ENCODE peak calls at places on chromosomes 12 and 14, in four cellular contexts. M is SK-N-SH, C is K562, W is HepG2. Y is an unnamed sample. For H3K36me3, the result is how much of the 10 kb centered on the place peaks cover.

GRCh38 chr12:52356031-52356761 is 11.1 kb downstream of the KRT85 start:
- DNase-seq in M (no peak), W (no peak), C (no peak), Y (no peak)

GRCh38 chr14:93994919-93995682 is 2.0 kb upstream of the CCDC197 start:
- DNase-seq in C (no peak), M (no peak), W (no peak), Y (no peak)

GRCh38 chr14:58944226-58944769 is 244.2 kb upstream of the DAAM1 start:
- DNase-seq in C (no peak), M (no peak), W (no peak), Y (no peak)

GRCh38 chr14:62670526-62670925 is 374.7 kb downstream of the KCNH5 start:
- DNase-seq in W (no peak), C (no peak), M (no peak), Y (no peak)

GRCh38 chr12:113305281-113305856 is 29.5 kb downstream of the SLC8B1 start:
- DNase-seq in M (no peak), W (no peak), C (no peak), Y (no peak)

GRCh38 chr14:58587271-58587670 is 50.5 kb upstream of the DACT1 start:
- DNase-seq in C (no peak), W (no peak), M (no peak), Y (no peak)

GRCh38 chr14:66046035-66046434 is 440.1 kb upstream of the CCDC196 start:
- DNase-seq in M (no peak), C (no peak), W (no peak), Y (no peak)

GRCh38 chr12:104370989-104371870 is 67.7 kb downstream of the EID3 start:
- DNase-seq in C (no peak), M (no peak), W (no peak), Y (no peak)

GRCh38 chr14:66070542-66071319 is 415.4 kb upstream of the CCDC196 start:
- DNase-seq in M (peak), W (peak), C (peak), Y (peak)

GRCh38 chr14:68191567-68192321 is 372.2 kb downstream of the RAD51B start:
- DNase-seq in W (peak), C (no peak), M (no peak), Y (peak)

GRCh38 chr12:109900752-109901580 is 892 bp downstream of the TCHP start:
- DNase-seq in C (peak), W (no peak), M (peak), Y (no peak)

GRCh38 chr12:6716874-6717437 is 6.9 kb upstream of the COPS7A start:
- DNase-seq in W (no peak), C (no peak), M (no peak), Y (no peak)

GRCh38 chr12:77231548-77231947 is 166.2 kb upstream of the E2F7 start:
- DNase-seq in M (peak), C (no peak), W (no peak), Y (no peak)

GRCh38 chr12:104596128-104596799 is 139.5 kb downstream of the CHST11 start:
- DNase-seq in C (no peak), M (no peak), W (no peak), Y (no peak)

GRCh38 chr12:112005419-112006395 is 7.3 kb downstream of the TMEM116 start:
- DNase-seq in W (no peak), C (peak), M (no peak), Y (peak)

GRCh38 chr14:63203618-63204406 is 431 bp upstream of the RHOJ start:
- DNase-seq in W (peak), M (peak), C (peak), Y (no peak)

GRCh38 chr14:42664185-42664584 is 1057.5 kb downstream of the LRFN5 start:
- DNase-seq in W (no peak), C (no peak), M (no peak), Y (no peak)

GRCh38 chr12:92396647-92397258 is 251.1 kb upstream of the BTG1 start:
- DNase-seq in W (no peak), C (peak), M (no peak), Y (no peak)

GRCh38 chr12:82019533-82019932 is 260.4 kb upstream of the PPFIA2 start:
- DNase-seq in M (no peak), W (no peak), C (no peak), Y (no peak)

GRCh38 chr12:118841588-118841987 is 139.8 kb upstream of the SRRM4 start:
- DNase-seq in M (no peak), W (no peak), C (no peak), Y (no peak)

GRCh38 chr12:48794870-48795269 is 6.0 kb upstream of the ADCY6 start:
- DNase-seq in W (no peak), M (no peak), C (no peak), Y (no peak)

GRCh38 chr12:1054103-1054838 is 63.2 kb downstream of the ERC1 start:
- DNase-seq in C (no peak), W (peak), M (peak), Y (no peak)

GRCh38 chr12:27525373-27525772 is 1.4 kb downstream of the PPFIBP1 start:
- DNase-seq in C (no peak), M (no peak), W (no peak), Y (no peak)

GRCh38 chr14:88504602-88505001 is 50.2 kb downstream of the PTPN21 start:
- DNase-seq in W (no peak), M (no peak), C (no peak), Y (no peak)

GRCh38 chr14:88502740-88503139 is 52.1 kb downstream of the PTPN21 start:
- DNase-seq in M (no peak), C (no peak), W (no peak), Y (no peak)

GRCh38 chr14:88505621-88506020 is 49.2 kb downstream of the PTPN21 start:
- DNase-seq in W (no peak), M (no peak), C (no peak), Y (no peak)

GRCh38 chr14:88500611-88501010 is 54.2 kb downstream of the PTPN21 start:
- DNase-seq in W (no peak), M (no peak), C (no peak), Y (no peak)

GRCh38 chr14:88503754-88504406 is 50.9 kb downstream of the PTPN21 start:
- DNase-seq in M (no peak), W (no peak), C (no peak), Y (no peak)
- H3K36me3 ChIP-seq in M (under half), W (under half), C (under half), Y (under half)

GRCh38 chr14:72926292-72927028 is at the start of gene DCAF4:
- DNase-seq in C (peak), M (peak), W (peak), Y (peak)

GRCh38 chr14:72924332-72924731 is 1.9 kb upstream of the DCAF4 start:
- DNase-seq in C (peak), W (peak), M (peak), Y (no peak)

GRCh38 chr14:72928872-72929271 is 2.6 kb downstream of the DCAF4 start:
- DNase-seq in M (no peak), W (no peak), C (no peak), Y (no peak)

GRCh38 chr14:72925815-72926291 is 411 bp upstream of the DCAF4 start:
- DNase-seq in W (no peak), C (no peak), M (no peak), Y (no peak)

DNA sequence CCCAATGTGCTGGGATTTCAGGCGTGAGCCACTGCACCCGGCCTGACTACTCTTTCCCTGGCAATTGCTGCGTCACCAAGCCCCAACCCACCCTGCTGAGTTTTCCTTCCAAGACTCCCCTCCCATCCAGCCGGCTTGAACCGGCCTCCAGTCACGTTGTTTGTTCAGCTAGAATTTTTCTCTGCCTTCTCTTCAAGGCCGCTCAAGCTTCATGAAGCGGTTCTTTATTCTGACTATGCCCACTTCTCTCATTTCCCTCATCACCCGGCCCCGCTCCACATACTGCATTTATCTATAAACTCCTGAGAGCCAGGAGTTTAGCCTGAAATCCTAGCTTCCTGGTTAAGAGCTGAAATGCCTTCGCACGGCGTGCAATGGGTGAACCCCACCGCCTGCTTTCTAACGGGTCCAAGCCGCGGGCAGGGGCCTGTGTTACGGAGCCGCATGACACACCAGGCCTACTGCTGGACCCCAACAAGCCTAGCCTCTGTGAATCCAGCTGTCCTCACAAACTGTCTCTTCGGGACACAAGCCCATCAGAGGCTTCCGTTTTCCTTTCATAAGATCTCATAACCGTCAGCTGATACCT is 999 bp upstream of the DCAF4 start:
- DNase-seq in M (no peak), W (peak), C (peak), Y (no peak)
- H3K9ac ChIP-seq in M (no peak), W (peak), C (peak), Y (peak)

GRCh38 chr14:51006781-51007211 is 62.5 kb upstream of the PYGL start:
- DNase-seq in M (peak), C (no peak), W (no peak), Y (no peak)
- TF ChIP-seq ELF1 in M (peak), C (no peak), W (no peak), Y (no peak)

DNA sequence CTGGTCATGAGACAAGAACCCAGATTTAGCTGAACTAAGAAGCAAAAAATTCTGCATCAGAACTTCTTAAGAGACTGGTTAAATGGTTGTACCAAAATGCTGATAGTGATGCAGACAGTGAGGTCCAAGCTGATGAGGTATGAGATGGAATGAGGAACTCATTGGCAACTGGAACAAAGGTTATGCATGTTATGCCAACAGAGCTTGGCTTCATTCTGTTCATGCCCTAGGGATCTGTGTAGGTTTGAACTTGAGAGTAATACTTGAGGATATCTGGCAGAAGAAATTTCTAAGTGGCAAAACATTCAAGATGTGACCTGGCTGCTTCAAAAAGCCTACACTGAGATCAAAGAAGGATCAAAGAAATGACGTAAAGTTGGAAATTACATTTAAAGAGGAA is 398.0 kb downstream of the FSCB start:
- DNase-seq in W (no peak), C (no peak), M (no peak), Y (no peak)
- H3K36me3 ChIP-seq in W (under half), C (under half), M (under half), Y (under half)